ENCODE peak calls at places on chromosome 18, in seven cellular contexts. F is nephron progenitor cell; P is substantia nigra; X is lower lobe of right lung; S is neural crest cell; V is mammary epithelial cell; I is effector CD4-positive, alpha-beta T cell. H is an unnamed sample.

GRCh38 chr18:55637204-55637603 is 49.2 kb upstream of the TCF4 start:
- DNase-seq in F (no peak), P (no peak), X (no peak), S (no peak), V (no peak), I (no peak), H (no peak)

GRCh38 chr18:28177828-28178635 is 1.1 kb upstream of the CDH2 start:
- DNase-seq in F (peak; percentile 88), P (peak; percentile 80), X (no peak), S (peak; percentile 73), V (peak; percentile 21), I (no peak), H (peak; percentile 11)

GRCh38 chr18:59897321-59897954 is 2.4 kb upstream of the PMAIP1 start:
- DNase-seq in F (no peak), P (no peak), X (no peak), S (no peak), V (no peak), I (no peak), H (no peak)

GRCh38 chr18:56716692-56717146 is 65.6 kb downstream of the WDR7 start:
- DNase-seq in F (no peak), P (no peak), X (no peak), S (no peak), V (no peak), I (no peak), H (no peak)

GRCh38 chr18:69000366-69000765 is 202.5 kb downstream of the CCDC102B start:
- DNase-seq in F (no peak), P (no peak), X (no peak), S (no peak), V (no peak), I (no peak), H (no peak)

GRCh38 chr18:75408554-75409506 is 18.7 kb downstream of the SMIM21 start:
- DNase-seq in F (no peak), P (no peak), X (no peak), S (no peak), V (peak; percentile 100), I (no peak), H (peak; percentile 0)

GRCh38 chr18:54254265-54254758 is 15.0 kb upstream of the POLI start:
- DNase-seq in F (no peak), P (no peak), X (no peak), S (no peak), V (peak; percentile 78), I (no peak), H (no peak)

GRCh38 chr18:10143601-10144000 is 229.8 kb downstream of the VAPA start:
- DNase-seq in F (no peak), P (no peak), X (no peak), S (no peak), V (no peak), I (no peak), H (no peak)

GRCh38 chr18:48336332-48336731 is 72.9 kb downstream of the ZBTB7C start:
- DNase-seq in F (no peak), P (no peak), X (no peak), S (no peak), V (no peak), I (no peak), H (no peak)

GRCh38 chr18:48662021-48662661 is 123.3 kb downstream of the CTIF start:
- DNase-seq in F (no peak), P (no peak), X (no peak), S (no peak), V (peak; percentile 25), I (no peak), H (no peak)

GRCh38 chr18:35501369-35501768 is 3.6 kb upstream of the INO80C start:
- DNase-seq in F (no peak), P (no peak), X (no peak), S (no peak), V (no peak), I (no peak), H (no peak)